ENCODE peak calls at places on chromosomes 2 and 18, in ten cellular contexts. O is endodermal cell; M is GM04503; K is stimulated activated naive B cell treated with anti-CD40 and anti-IgM and Interleukin-4, amounts not matched to agents 10 μg/mL and 1 μg/mL and 100 μg/mL, for 72 hours; X is putamen; G is GM10248; V is PC-3; Y is T-helper 1 cell; H is AG09319; U is amniotic stem cell. N is an unnamed sample.

GRCh38 chr2:45331034-45331786 is 279.9 kb downstream of the SRBD1 start:
- DNase-seq in G (no peak), V (peak), H (no peak), K (no peak), U (no peak), X (no peak), M (no peak), Y (no peak), O (peak), N (no peak)

GRCh38 chr2:4420032-4420431 is 716.7 kb downstream of the DCDC2C start:
- DNase-seq in V (no peak), G (no peak), K (no peak), H (no peak), O (peak), U (no peak), Y (no peak), M (no peak), X (no peak), N (no peak)

GRCh38 chr2:230591850-230592249 is 120.8 kb upstream of the CAB39 start:
- DNase-seq in M (no peak), X (no peak), K (no peak), U (no peak), O (no peak), G (no peak), V (no peak), H (no peak), Y (no peak), N (no peak)

GRCh38 chr18:45588284-45588683 is 27.0 kb upstream of the SLC14A2 start:
- DNase-seq in M (peak), X (no peak), U (no peak), Y (no peak), V (no peak), O (no peak), H (no peak), K (no peak), G (no peak), N (no peak)

GRCh38 chr18:52700757-52701156 is 360.8 kb downstream of the DCC start:
- DNase-seq in H (no peak), U (no peak), K (no peak), X (no peak), Y (no peak), O (no peak), G (no peak), M (no peak), V (no peak), N (no peak)

GRCh38 chr2:100800910-100801309 is 19.0 kb upstream of the NPAS2 start:
- DNase-seq in O (no peak), Y (no peak), H (no peak), M (no peak), V (no peak), U (no peak), X (no peak), G (no peak), K (no peak), N (no peak)

GRCh38 chr2:79971807-79972206 is 332.7 kb downstream of the LRRTM1 start:
- DNase-seq in V (no peak), O (peak), M (no peak), G (no peak), K (no peak), U (no peak), X (no peak), H (no peak), Y (no peak), N (no peak)

GRCh38 chr18:49590608-49591007 is 28.8 kb downstream of the LIPG start:
- DNase-seq in M (no peak), K (no peak), X (no peak), V (no peak), H (no peak), O (no peak), G (no peak), Y (no peak), U (no peak), N (no peak)

GRCh38 chr2:44974064-44974715 is 32.7 kb downstream of the SIX3 start:
- DNase-seq in G (no peak), X (no peak), U (no peak), K (no peak), V (peak), H (no peak), M (no peak), Y (no peak), O (peak), N (no peak)

GRCh38 chr2:30233142-30233961 is 2.0 kb downstream of the LBH start:
- DNase-seq in X (no peak), U (no peak), M (no peak), O (peak), Y (no peak), H (no peak), V (no peak), K (no peak), G (no peak), N (peak)

GRCh38 chr2:154600931-154601494 is 97.5 kb upstream of the KCNJ3 start:
- DNase-seq in U (no peak), M (no peak), G (no peak), K (no peak), H (no peak), O (no peak), X (no peak), V (no peak), Y (no peak), N (no peak)

GRCh38 chr2:132465917-132466316 is 49.3 kb downstream of the GPR39 start:
- DNase-seq in Y (no peak), O (no peak), H (no peak), M (no peak), K (no peak), G (no peak), V (no peak), U (no peak), X (no peak), N (no peak)

GRCh38 chr2:173854840-173855239 is 110.3 kb downstream of the SP3 start:
- DNase-seq in U (peak), O (no peak), Y (no peak), G (no peak), K (no peak), V (peak), H (no peak), X (no peak), M (peak), N (no peak)

GRCh38 chr2:50987914-50988313 is 44.0 kb downstream of the NRXN1 start:
- DNase-seq in V (no peak), K (no peak), X (no peak), M (no peak), G (no peak), Y (no peak), U (no peak), H (no peak), O (no peak), N (no peak)

GRCh38 chr2:161131804-161132203 is 28.4 kb upstream of the TANK start:
- DNase-seq in U (no peak), G (no peak), K (no peak), H (no peak), V (no peak), O (no peak), M (no peak), X (peak), Y (no peak), N (no peak)

GRCh38 chr2:21104030-21104660 is 19.6 kb upstream of the TDRD15 start:
- DNase-seq in K (no peak), G (no peak), H (no peak), Y (no peak), X (no peak), O (no peak), M (no peak), U (no peak), V (no peak), N (no peak)

GRCh38 chr2:98558852-98559530 is 49.3 kb downstream of the COA5 start:
- DNase-seq in K (no peak), X (no peak), O (no peak), M (no peak), V (no peak), Y (no peak), H (no peak), U (no peak), G (no peak), N (no peak)

GRCh38 chr2:225416616-225417367 is 17.3 kb downstream of the NYAP2 start:
- DNase-seq in Y (no peak), H (no peak), G (no peak), X (no peak), O (no peak), V (no peak), K (no peak), M (no peak), U (no peak), N (no peak)

GRCh38 chr2:96533292-96534073 is 3.1 kb upstream of the ARID5A start:
- DNase-seq in H (no peak), G (no peak), U (no peak), Y (no peak), K (no peak), M (peak), O (peak), X (peak), V (peak), N (peak)

GRCh38 chr2:106562232-106562631 is 75.1 kb downstream of the CD8B2 start:
- DNase-seq in K (no peak), U (no peak), X (no peak), G (no peak), O (no peak), Y (no peak), H (no peak), V (no peak), M (no peak), N (no peak)

GRCh38 chr2:52474091-52474490 is 1293.5 kb upstream of the CHAC2 start:
- DNase-seq in V (no peak), M (no peak), K (no peak), H (no peak), O (no peak), Y (no peak), X (no peak), U (no peak), G (no peak), N (no peak)

GRCh38 chr2:120934891-120935338 is 199.2 kb downstream of the GLI2 start:
- DNase-seq in U (peak), M (peak), O (no peak), V (peak), Y (no peak), X (no peak), H (no peak), G (no peak), K (no peak), N (no peak)

GRCh38 chr18:52499646-52500045 is 159.6 kb downstream of the DCC start:
- DNase-seq in O (no peak), Y (no peak), X (no peak), M (no peak), H (no peak), V (peak), U (no peak), K (no peak), G (no peak), N (no peak)

GRCh38 chr2:8851811-8852560 is 14.6 kb upstream of the KIDINS220 start:
- DNase-seq in V (no peak), G (no peak), Y (no peak), U (no peak), X (peak), M (no peak), H (no peak), O (peak), K (no peak), N (no peak)